ENCODE peak calls at places on chromosomes 11 and 22, in ten cellular contexts. A, E, V, O, I, F, R, S, L and P are unnamed samples.

GRCh38 chr11:44866301-44866700 is 84.4 kb downstream of the TP53I11 start:
- DNase-seq in A (no peak), E (no peak), V (no peak), O (no peak), I (no peak), F (no peak), R (no peak), S (no peak), L (no peak), P (no peak)

GRCh38 chr11:126132319-126132718 is 69.7 kb upstream of the CDON start:
- DNase-seq in A (no peak), E (peak; percentile 88), V (no peak), O (no peak), I (peak; percentile 53), F (no peak), R (peak; percentile 76), S (no peak), L (peak; percentile 89), P (no peak)

GRCh38 chr22:37459211-37459610 is 27.0 kb downstream of the MFNG start:
- DNase-seq in A (no peak), E (no peak), V (no peak), O (no peak), I (no peak), F (no peak), R (no peak), S (no peak), L (no peak), P (no peak)

GRCh38 chr11:122705396-122705795 is 49.9 kb downstream of the UBASH3B start:
- DNase-seq in A (no peak), E (no peak), V (no peak), O (no peak), I (no peak), F (no peak), R (no peak), S (no peak), L (no peak), P (no peak)

GRCh38 chr22:25395915-25396314 is 168.6 kb upstream of the GRK3 start:
- DNase-seq in A (no peak), E (peak; percentile 34), V (no peak), O (no peak), I (no peak), F (no peak), R (no peak), S (no peak), L (no peak), P (no peak)

GRCh38 chr11:112589132-112589531 is 328.5 kb upstream of the PLET1 start:
- DNase-seq in A (no peak), E (no peak), V (no peak), O (no peak), I (no peak), F (no peak), R (no peak), S (no peak), L (no peak), P (no peak)

GRCh38 chr11:19817870-19818269 is 105.2 kb downstream of the NAV2 start:
- DNase-seq in A (no peak), E (no peak), V (no peak), O (no peak), I (no peak), F (no peak), R (no peak), S (no peak), L (no peak), P (no peak)

GRCh38 chr11:27861706-27862430 is 161.6 kb upstream of the BDNF start:
- DNase-seq in A (peak; percentile 90), E (no peak), V (no peak), O (peak; percentile 71), I (no peak), F (peak; percentile 93), R (no peak), S (no peak), L (no peak), P (peak; percentile 52)

GRCh38 chr22:42174062-42174461 is 43.5 kb upstream of the CYP2D6 start:
- DNase-seq in A (peak; percentile 75), E (no peak), V (no peak), O (peak; percentile 20), I (no peak), F (peak; percentile 50), R (peak; percentile 32), S (no peak), L (no peak), P (peak; percentile 63)

GRCh38 chr11:58674609-58675008 is 52.1 kb downstream of the CNTF start:
- DNase-seq in A (no peak), E (no peak), V (no peak), O (no peak), I (no peak), F (no peak), R (no peak), S (no peak), L (no peak), P (no peak)

GRCh38 chr11:3867209-3868071 is 12.0 kb downstream of the STIM1 start:
- DNase-seq in A (no peak), E (no peak), V (no peak), O (no peak), I (peak; percentile 30), F (peak; percentile 30), R (no peak), S (no peak), L (no peak), P (no peak)

GRCh38 chr11:129270471-129270870 is 78.3 kb upstream of the ARHGAP32 start:
- DNase-seq in A (no peak), E (no peak), V (no peak), O (no peak), I (no peak), F (no peak), R (no peak), S (no peak), L (no peak), P (no peak)

GRCh38 chr22:20741634-20742581 is 32.0 kb upstream of the SERPIND1 start:
- DNase-seq in A (peak; percentile 34), E (peak; percentile 68), V (no peak), O (no peak), I (no peak), F (peak; percentile 27), R (peak; percentile 73), S (peak; percentile 41), L (no peak), P (no peak)

GRCh38 chr11:131897976-131898375 is 527.6 kb downstream of the NTM start:
- DNase-seq in A (no peak), E (no peak), V (no peak), O (no peak), I (no peak), F (peak; percentile 19), R (no peak), S (no peak), L (no peak), P (no peak)

GRCh38 chr11:76152741-76153608 is 53.3 kb downstream of the WNT11 start:
- DNase-seq in A (no peak), E (no peak), V (no peak), O (no peak), I (no peak), F (no peak), R (peak; percentile 63), S (no peak), L (no peak), P (no peak)
- H3K4me3 ChIP-seq in A (no peak overlapping the region), E (no peak overlapping the region), V (no peak overlapping the region), O (no peak overlapping the region), I (peak overlapping the region; percentile 66), F (peak overlapping the region; percentile 51), R (peak overlapping the region; percentile 46), S (peak overlapping the region; percentile 25), L (peak overlapping the region; percentile 44), P (no peak overlapping the region)

GRCh38 chr11:64011371-64011770 is 24.4 kb upstream of the FLRT1 start:
- DNase-seq in A (no peak), E (no peak), V (no peak), O (no peak), I (no peak), F (no peak), R (no peak), S (no peak), L (no peak), P (no peak)

GRCh38 chr11:64008283-64008931 is 22.2 kb downstream of the OTUB1 start:
- DNase-seq in A (no peak), E (peak; percentile 66), V (no peak), O (no peak), I (no peak), F (no peak), R (no peak), S (no peak), L (no peak), P (no peak)

GRCh38 chr11:64009710-64010109 is 23.5 kb downstream of the OTUB1 start:
- DNase-seq in A (no peak), E (peak; percentile 60), V (no peak), O (no peak), I (no peak), F (no peak), R (no peak), S (no peak), L (no peak), P (no peak)

GRCh38 chr11:64009234-64009633 is 23.0 kb downstream of the OTUB1 start:
- DNase-seq in A (no peak), E (no peak), V (no peak), O (no peak), I (no peak), F (no peak), R (peak; percentile 69), S (no peak), L (no peak), P (no peak)

GRCh38 chr11:64010783-64011182 is 24.5 kb downstream of the OTUB1 start:
- DNase-seq in A (no peak), E (no peak), V (no peak), O (no peak), I (no peak), F (no peak), R (no peak), S (no peak), L (no peak), P (no peak)
- TF ChIP-seq CTCF in A (no peak), E (no peak), V (no peak), O (no peak), I (no peak), F (no peak), R (no peak), S (no peak), L (no peak), P (no peak)

DNA sequence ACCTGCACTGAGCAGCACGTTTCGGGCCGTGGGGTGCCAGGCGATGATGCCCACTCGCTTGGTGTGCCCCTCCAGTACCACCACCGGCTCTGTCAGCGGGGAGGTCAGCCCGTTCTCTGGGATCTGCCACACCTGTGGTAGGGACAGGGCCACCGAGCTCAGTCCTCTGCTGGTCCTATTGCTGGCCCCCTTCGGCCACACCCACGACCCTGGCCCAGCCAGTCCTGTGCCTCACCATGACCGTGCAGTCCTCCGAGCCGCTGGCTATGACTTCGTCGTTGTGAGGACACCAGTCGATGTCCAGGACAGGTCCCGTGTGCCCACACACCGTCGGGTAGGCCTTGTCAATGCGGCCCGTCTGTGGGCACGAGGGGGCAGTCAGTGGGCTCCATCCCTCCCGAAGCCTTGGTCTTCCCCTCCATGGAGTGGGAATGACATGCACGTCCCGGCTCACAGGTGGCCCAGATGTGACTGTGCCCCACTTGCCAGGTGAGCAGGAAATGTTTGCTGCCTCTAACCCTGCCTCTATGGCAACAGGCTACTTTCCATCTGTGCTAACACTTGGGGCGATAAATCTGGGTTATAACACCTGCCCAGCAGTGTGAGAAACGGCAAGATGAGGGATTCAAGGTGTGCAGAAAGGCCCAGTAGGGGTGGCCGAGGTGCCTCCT is 1.4 kb downstream of the CORO1B start:
- DNase-seq in A (no peak), E (peak; percentile 80), V (no peak), O (no peak), I (no peak), F (no peak), R (no peak), S (no peak), L (no peak), P (no peak)
- H3K4me3 ChIP-seq in A (no peak overlapping the region), E (no peak overlapping the region), V (no peak overlapping the region), O (peak overlapping the region; percentile 85), I (peak overlapping the region; percentile 95), F (no peak overlapping the region), R (peak overlapping the region; percentile 86), S (peak overlapping the region; percentile 98), L (peak overlapping the region; percentile 82), P (peak overlapping the region; percentile 75)

GRCh38 chr11:69943066-69943465 is 123.8 kb upstream of the FGF3 start:
- DNase-seq in A (no peak), E (peak; percentile 43), V (no peak), O (no peak), I (no peak), F (no peak), R (peak; percentile 79), S (no peak), L (peak; percentile 16), P (no peak)
- TF ChIP-seq CTCF in A (no peak), E (no peak), V (no peak), O (peak; percentile 19), I (peak; percentile 39), F (no peak), R (peak; percentile 71), S (no peak), L (no peak), P (no peak)